ENCODE peak calls at places on chromosomes 11 and 22, in seven cellular contexts. One of them, this sample, is unnamed.

GRCh38 chr22:22229683-22230420 is 14.7 kb upstream of the VPREB1 start:
- DNase-seq in mucosa of descending colon: no peak
- DNase-seq in K562: no peak
- DNase-seq in choroid plexus epithelial cell: no peak
- DNase-seq in esophagus muscularis mucosa: peak; percentile 45
- DNase-seq in cardiac fibroblast: no peak
- DNase-seq in astrocyte of the spinal cord: no peak
- DNase-seq in this sample: no peak

GRCh38 chr22:42700901-42701300 is 19.8 kb downstream of the A4GALT start:
- DNase-seq in K562: no peak
- DNase-seq in esophagus muscularis mucosa: no peak
- DNase-seq in choroid plexus epithelial cell: no peak
- DNase-seq in cardiac fibroblast: no peak
- DNase-seq in astrocyte of the spinal cord: no peak
- DNase-seq in mucosa of descending colon: no peak
- DNase-seq in this sample: no peak

GRCh38 chr11:124339671-124340447 is 19.9 kb upstream of the OR8D2 start:
- DNase-seq in mucosa of descending colon: no peak
- DNase-seq in cardiac fibroblast: no peak
- DNase-seq in K562: no peak
- DNase-seq in choroid plexus epithelial cell: no peak
- DNase-seq in astrocyte of the spinal cord: no peak
- DNase-seq in esophagus muscularis mucosa: no peak
- DNase-seq in this sample: no peak

GRCh38 chr11:115498354-115498753 is 5.9 kb downstream of the CADM1 start:
- DNase-seq in K562: no peak
- DNase-seq in esophagus muscularis mucosa: no peak
- DNase-seq in choroid plexus epithelial cell: no peak
- DNase-seq in mucosa of descending colon: no peak
- DNase-seq in cardiac fibroblast: no peak
- DNase-seq in astrocyte of the spinal cord: no peak
- DNase-seq in this sample: no peak

GRCh38 chr22:25622011-25622410 is 57.5 kb downstream of the GRK3 start:
- DNase-seq in mucosa of descending colon: no peak
- DNase-seq in K562: no peak
- DNase-seq in choroid plexus epithelial cell: peak; percentile 7
- DNase-seq in esophagus muscularis mucosa: no peak
- DNase-seq in cardiac fibroblast: no peak
- DNase-seq in astrocyte of the spinal cord: peak; percentile 18
- DNase-seq in this sample: no peak

GRCh38 chr11:119134389-119134978 is 13.1 kb downstream of the HINFP start:
- DNase-seq in K562: no peak
- DNase-seq in astrocyte of the spinal cord: no peak
- DNase-seq in choroid plexus epithelial cell: peak; percentile 30
- DNase-seq in cardiac fibroblast: peak; percentile 14
- DNase-seq in mucosa of descending colon: no peak
- DNase-seq in esophagus muscularis mucosa: no peak
- DNase-seq in this sample: no peak

GRCh38 chr11:68365943-68366435 is 53.6 kb downstream of the LRP5 start:
- DNase-seq in cardiac fibroblast: no peak
- DNase-seq in K562: no peak
- DNase-seq in astrocyte of the spinal cord: no peak
- DNase-seq in esophagus muscularis mucosa: no peak
- DNase-seq in choroid plexus epithelial cell: no peak
- DNase-seq in mucosa of descending colon: peak; percentile 51
- DNase-seq in this sample: no peak

GRCh38 chr11:36744375-36745168 is 146.5 kb upstream of the RAG2 start:
- DNase-seq in K562: peak; percentile 75
- DNase-seq in choroid plexus epithelial cell: peak; percentile 80
- DNase-seq in mucosa of descending colon: peak; percentile 49
- DNase-seq in cardiac fibroblast: peak; percentile 71
- DNase-seq in esophagus muscularis mucosa: no peak
- DNase-seq in astrocyte of the spinal cord: peak; percentile 60
- DNase-seq in this sample: peak; percentile 60

GRCh38 chr22:36026741-36027140 is 1.9 kb downstream of the RBFOX2 start:
- DNase-seq in K562: no peak
- DNase-seq in esophagus muscularis mucosa: no peak
- DNase-seq in choroid plexus epithelial cell: peak; percentile 57
- DNase-seq in mucosa of descending colon: no peak
- DNase-seq in cardiac fibroblast: peak; percentile 38
- DNase-seq in astrocyte of the spinal cord: peak; percentile 46
- DNase-seq in this sample: peak; percentile 69

GRCh38 chr22:22392131-22392530 is 116.4 kb downstream of the ZNF280B start:
- DNase-seq in astrocyte of the spinal cord: no peak
- DNase-seq in cardiac fibroblast: no peak
- DNase-seq in esophagus muscularis mucosa: peak; percentile 64
- DNase-seq in choroid plexus epithelial cell: no peak
- DNase-seq in K562: no peak
- DNase-seq in mucosa of descending colon: no peak
- DNase-seq in this sample: no peak

GRCh38 chr11:134407321-134407828 is 4.7 kb downstream of the B3GAT1 start:
- DNase-seq in choroid plexus epithelial cell: no peak
- DNase-seq in mucosa of descending colon: no peak
- DNase-seq in K562: no peak
- DNase-seq in esophagus muscularis mucosa: no peak
- DNase-seq in cardiac fibroblast: no peak
- DNase-seq in astrocyte of the spinal cord: no peak
- DNase-seq in this sample: no peak

GRCh38 chr11:75743711-75744563 is 24.6 kb upstream of the DGAT2 start:
- DNase-seq in K562: peak; percentile 55
- DNase-seq in mucosa of descending colon: no peak
- DNase-seq in astrocyte of the spinal cord: no peak
- DNase-seq in esophagus muscularis mucosa: no peak
- DNase-seq in choroid plexus epithelial cell: no peak
- DNase-seq in cardiac fibroblast: no peak
- DNase-seq in this sample: no peak

GRCh38 chr11:107218123-107219084 is 200.1 kb upstream of the GUCY1A2 start:
- DNase-seq in cardiac fibroblast: no peak
- DNase-seq in esophagus muscularis mucosa: no peak
- DNase-seq in K562: no peak
- DNase-seq in mucosa of descending colon: no peak
- DNase-seq in choroid plexus epithelial cell: no peak
- DNase-seq in astrocyte of the spinal cord: no peak
- DNase-seq in this sample: no peak

GRCh38 chr22:41842996-41843970 is 10.4 kb downstream of the SREBF2 start:
- DNase-seq in astrocyte of the spinal cord: no peak
- DNase-seq in mucosa of descending colon: no peak
- DNase-seq in choroid plexus epithelial cell: no peak
- DNase-seq in cardiac fibroblast: no peak
- DNase-seq in K562: no peak
- DNase-seq in esophagus muscularis mucosa: no peak
- DNase-seq in this sample: no peak

GRCh38 chr11:96340555-96340885 is 2.5 kb downstream of the MAML2 start:
- DNase-seq in cardiac fibroblast: peak; percentile 68
- DNase-seq in choroid plexus epithelial cell: no peak
- DNase-seq in mucosa of descending colon: no peak
- DNase-seq in esophagus muscularis mucosa: no peak
- DNase-seq in K562: no peak
- DNase-seq in astrocyte of the spinal cord: no peak
- DNase-seq in this sample: no peak

GRCh38 chr11:96341237-96342130 is 1.5 kb downstream of the MAML2 start:
- DNase-seq in mucosa of descending colon: peak; percentile 83
- DNase-seq in K562: peak; percentile 79
- DNase-seq in esophagus muscularis mucosa: no peak
- DNase-seq in choroid plexus epithelial cell: peak; percentile 71
- DNase-seq in cardiac fibroblast: peak; percentile 61
- DNase-seq in astrocyte of the spinal cord: peak; percentile 61
- DNase-seq in this sample: peak; percentile 51

GRCh38 chr11:96339704-96340554 is 3.1 kb downstream of the MAML2 start:
- DNase-seq in esophagus muscularis mucosa: no peak
- DNase-seq in cardiac fibroblast: peak; percentile 68
- DNase-seq in astrocyte of the spinal cord: peak; percentile 52
- DNase-seq in K562: peak; percentile 30
- DNase-seq in mucosa of descending colon: no peak
- DNase-seq in choroid plexus epithelial cell: no peak
- DNase-seq in this sample: no peak

GRCh38 chr11:96337541-96338530 is 5.2 kb downstream of the MAML2 start:
- DNase-seq in choroid plexus epithelial cell: peak; percentile 75
- DNase-seq in esophagus muscularis mucosa: no peak
- DNase-seq in K562: peak; percentile 73
- DNase-seq in mucosa of descending colon: peak; percentile 61
- DNase-seq in astrocyte of the spinal cord: peak; percentile 50
- DNase-seq in cardiac fibroblast: peak; percentile 70
- DNase-seq in this sample: peak; percentile 70

DNA sequence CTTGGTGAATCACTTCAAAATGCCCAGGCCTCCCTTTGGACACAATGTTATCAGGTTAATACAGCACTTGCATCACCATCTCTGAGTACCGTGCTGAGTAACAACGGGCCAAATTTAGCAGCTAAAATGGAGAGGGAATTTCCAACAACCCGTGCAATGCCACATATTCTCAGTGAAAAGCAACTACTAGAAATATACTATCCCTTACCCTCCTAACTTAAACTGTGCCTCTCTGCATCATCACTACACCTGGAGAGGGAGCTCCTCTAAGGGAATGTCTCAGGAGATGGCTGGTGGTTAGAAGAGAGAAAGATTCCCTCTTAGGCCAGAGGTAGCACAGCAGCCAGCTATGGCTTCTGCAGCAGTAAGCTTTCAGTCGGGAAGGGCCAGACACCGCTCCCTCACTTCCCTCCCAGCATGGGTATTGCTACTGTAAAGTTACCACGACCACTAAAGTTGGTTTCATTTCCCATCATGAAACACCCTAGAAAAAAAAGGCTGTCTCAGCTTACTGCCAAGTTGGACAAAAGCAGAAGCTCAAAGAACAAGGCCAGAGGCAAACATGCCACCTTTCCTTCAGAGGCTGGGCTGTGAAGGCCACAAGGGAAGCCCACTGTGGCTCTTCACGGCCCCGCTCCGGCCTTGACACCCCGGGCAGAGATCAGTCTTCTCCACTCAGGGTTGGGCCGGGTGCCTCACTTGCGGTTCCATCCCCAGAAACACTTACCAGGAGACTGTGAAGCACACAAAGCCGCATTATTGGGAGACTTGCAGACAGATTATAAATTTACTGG is 3.9 kb downstream of the MAML2 start:
- DNase-seq in astrocyte of the spinal cord: peak; percentile 79
- DNase-seq in cardiac fibroblast: peak; percentile 92
- DNase-seq in choroid plexus epithelial cell: peak; percentile 73
- DNase-seq in esophagus muscularis mucosa: no peak
- DNase-seq in mucosa of descending colon: peak; percentile 63
- DNase-seq in K562: no peak
- DNase-seq in this sample: peak; percentile 67
- TF ChIP-seq CTCF in astrocyte of the spinal cord: no peak
- TF ChIP-seq CTCF in cardiac fibroblast: no peak
- TF ChIP-seq CTCF in choroid plexus epithelial cell: no peak
- TF ChIP-seq CTCF in esophagus muscularis mucosa: no peak
- TF ChIP-seq CTCF in mucosa of descending colon: no peak
- TF ChIP-seq CTCF in K562: no peak
- TF ChIP-seq CTCF in this sample: no peak

GRCh38 chr22:45034156-45034555 is 24.4 kb upstream of the PHF21B start:
- DNase-seq in mucosa of descending colon: no peak
- DNase-seq in choroid plexus epithelial cell: no peak
- DNase-seq in astrocyte of the spinal cord: no peak
- DNase-seq in cardiac fibroblast: no peak
- DNase-seq in K562: no peak
- DNase-seq in esophagus muscularis mucosa: no peak
- DNase-seq in this sample: no peak

GRCh38 chr22:45033136-45033535 is 23.3 kb upstream of the PHF21B start:
- DNase-seq in mucosa of descending colon: no peak
- DNase-seq in cardiac fibroblast: no peak
- DNase-seq in esophagus muscularis mucosa: no peak
- DNase-seq in choroid plexus epithelial cell: no peak
- DNase-seq in K562: no peak
- DNase-seq in astrocyte of the spinal cord: no peak
- DNase-seq in this sample: no peak

GRCh38 chr22:45036154-45036553 is 26.3 kb upstream of the PHF21B start:
- DNase-seq in K562: no peak
- DNase-seq in cardiac fibroblast: no peak
- DNase-seq in mucosa of descending colon: no peak
- DNase-seq in choroid plexus epithelial cell: no peak
- DNase-seq in esophagus muscularis mucosa: no peak
- DNase-seq in astrocyte of the spinal cord: peak; percentile 9
- DNase-seq in this sample: peak; percentile 13

GRCh38 chr22:45031629-45032403 is 22.0 kb upstream of the PHF21B start:
- DNase-seq in K562: no peak
- DNase-seq in mucosa of descending colon: no peak
- DNase-seq in cardiac fibroblast: no peak
- DNase-seq in esophagus muscularis mucosa: no peak
- DNase-seq in astrocyte of the spinal cord: no peak
- DNase-seq in choroid plexus epithelial cell: no peak
- DNase-seq in this sample: no peak

DNA sequence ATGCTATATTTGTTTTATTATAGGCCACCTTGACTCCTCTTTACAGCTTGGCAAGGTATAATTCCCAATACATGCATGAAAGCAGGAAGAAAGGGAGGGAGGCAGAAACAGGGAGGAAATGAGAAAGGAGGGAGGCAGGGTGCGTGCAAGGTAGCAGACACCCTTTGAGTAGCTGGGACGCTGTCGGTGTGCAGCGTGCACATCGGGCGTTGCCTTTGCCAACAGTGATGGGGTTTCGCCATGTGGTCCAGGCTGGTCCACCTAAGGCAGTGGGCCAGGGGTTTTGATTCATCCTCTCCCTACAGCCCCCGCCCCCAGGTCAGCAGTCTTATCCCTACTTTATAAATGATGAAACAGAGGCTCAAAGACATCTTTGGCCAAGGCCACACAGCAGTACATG is 25.0 kb upstream of the PHF21B start:
- DNase-seq in K562: no peak
- DNase-seq in astrocyte of the spinal cord: no peak
- DNase-seq in cardiac fibroblast: no peak
- DNase-seq in choroid plexus epithelial cell: no peak
- DNase-seq in mucosa of descending colon: no peak
- DNase-seq in esophagus muscularis mucosa: no peak
- DNase-seq in this sample: no peak
- TF ChIP-seq CTCF in K562: no peak
- TF ChIP-seq CTCF in astrocyte of the spinal cord: no peak
- TF ChIP-seq CTCF in cardiac fibroblast: no peak
- TF ChIP-seq CTCF in choroid plexus epithelial cell: no peak
- TF ChIP-seq CTCF in mucosa of descending colon: no peak
- TF ChIP-seq CTCF in esophagus muscularis mucosa: no peak
- TF ChIP-seq CTCF in this sample: no peak

GRCh38 chr11:1869427-1870325 is 16.8 kb downstream of the LSP1 start:
- DNase-seq in cardiac fibroblast: no peak
- DNase-seq in choroid plexus epithelial cell: no peak
- DNase-seq in mucosa of descending colon: peak; percentile 52
- DNase-seq in esophagus muscularis mucosa: no peak
- DNase-seq in K562: peak; percentile 43
- DNase-seq in astrocyte of the spinal cord: no peak
- DNase-seq in this sample: no peak
- TF ChIP-seq CTCF in cardiac fibroblast: peak; percentile 46
- TF ChIP-seq CTCF in choroid plexus epithelial cell: no peak
- TF ChIP-seq CTCF in mucosa of descending colon: no peak
- TF ChIP-seq CTCF in esophagus muscularis mucosa: no peak
- TF ChIP-seq CTCF in K562: peak; percentile 33
- TF ChIP-seq CTCF in astrocyte of the spinal cord: peak; percentile 15
- TF ChIP-seq CTCF in this sample: peak; percentile 19

GRCh38 chr11:32302826-32303225 is 132.5 kb downstream of the WT1 start:
- DNase-seq in cardiac fibroblast: no peak
- DNase-seq in astrocyte of the spinal cord: no peak
- DNase-seq in mucosa of descending colon: no peak
- DNase-seq in esophagus muscularis mucosa: no peak
- DNase-seq in choroid plexus epithelial cell: no peak
- DNase-seq in K562: no peak
- DNase-seq in this sample: no peak

DNA sequence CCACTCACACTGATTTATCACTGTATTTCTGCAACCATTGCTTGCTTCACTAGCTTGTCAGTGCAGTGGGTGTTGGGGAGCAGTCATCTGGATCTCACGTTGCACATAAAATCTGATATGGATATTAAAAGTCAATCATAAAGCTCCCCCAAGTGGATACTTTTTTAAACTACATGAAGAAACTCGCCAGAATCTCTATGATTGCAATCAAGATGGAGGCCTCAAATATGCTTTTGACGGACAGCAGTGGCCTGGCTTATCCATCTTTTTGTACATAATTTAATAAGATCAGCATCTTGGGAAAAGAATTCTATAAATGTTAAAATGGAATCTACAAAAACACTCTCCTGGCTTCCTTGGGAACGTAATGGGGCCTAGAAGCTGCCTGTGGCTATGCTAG is 137.7 kb downstream of the WT1 start:
- DNase-seq in astrocyte of the spinal cord: peak; percentile 36
- DNase-seq in choroid plexus epithelial cell: peak; percentile 82
- DNase-seq in cardiac fibroblast: peak; percentile 69
- DNase-seq in mucosa of descending colon: no peak
- DNase-seq in K562: peak; percentile 3
- DNase-seq in esophagus muscularis mucosa: no peak
- DNase-seq in this sample: peak; percentile 59
- TF ChIP-seq CTCF in astrocyte of the spinal cord: peak; percentile 9
- TF ChIP-seq CTCF in choroid plexus epithelial cell: peak; percentile 46
- TF ChIP-seq CTCF in cardiac fibroblast: peak; percentile 29
- TF ChIP-seq CTCF in mucosa of descending colon: no peak
- TF ChIP-seq CTCF in K562: no peak
- TF ChIP-seq CTCF in esophagus muscularis mucosa: no peak
- TF ChIP-seq CTCF in this sample: peak; percentile 34